ENCODE peak calls at places on chromosomes 6 and 20, in nine cellular contexts. A is A549, E is EL, C is activated gamma-delta T cell treated with Interleukin-2 at 50 U/mL for 16 hours, P is pancreas, W is T-helper 2 cell, H is GM23338, X is tibial artery, Y is choroid plexus epithelial cell. T is an unnamed sample.

GRCh38 chr6:129140571-129140970 is 257.6 kb downstream of the LAMA2 start:
- DNase-seq in A (no peak), E (no peak), C (no peak), P (no peak), W (no peak), H (no peak), X (peak; percentile 36), Y (peak; percentile 80), T (no peak)

GRCh38 chr20:16518068-16518783 is 55.0 kb downstream of the KIF16B start:
- DNase-seq in A (peak; percentile 89), E (peak; percentile 29), C (no peak), P (no peak), W (no peak), H (peak; percentile 88), X (no peak), Y (peak; percentile 73), T (peak; percentile 54)

GRCh38 chr6:64330694-64331309 is 695.2 kb downstream of the PHF3 start:
- DNase-seq in A (no peak), E (no peak), C (no peak), P (peak; percentile 71), W (no peak), H (peak; percentile 83), X (no peak), Y (peak; percentile 86), T (peak; percentile 66)

GRCh38 chr20:62470003-62470402 is 5.8 kb downstream of the GATA5 start:
- DNase-seq in A (no peak), E (no peak), C (no peak), P (no peak), W (no peak), H (no peak), X (no peak), Y (no peak), T (no peak)

GRCh38 chr6:2766767-2767314 is 1.6 kb downstream of the WRNIP1 start:
- DNase-seq in A (no peak), E (peak; percentile 37), C (no peak), P (no peak), W (no peak), H (no peak), X (no peak), Y (no peak), T (no peak)

GRCh38 chr6:54085047-54085446 is 26.2 kb upstream of the MLIP start:
- DNase-seq in A (no peak), E (no peak), C (no peak), P (no peak), W (no peak), H (no peak), X (no peak), Y (no peak), T (no peak)

GRCh38 chr6:54285595-54285994 is 22.6 kb upstream of the TINAG start:
- DNase-seq in A (no peak), E (no peak), C (no peak), P (no peak), W (no peak), H (no peak), X (no peak), Y (no peak), T (no peak)

GRCh38 chr6:87105823-87106222 is 10.9 kb upstream of the CGA start:
- DNase-seq in A (no peak), E (peak; percentile 83), C (no peak), P (no peak), W (no peak), H (no peak), X (no peak), Y (peak; percentile 52), T (no peak)

GRCh38 chr20:41475507-41475906 is 108.9 kb upstream of the EMILIN3 start:
- DNase-seq in A (no peak), E (peak; percentile 12), C (no peak), P (no peak), W (no peak), H (no peak), X (no peak), Y (peak; percentile 16), T (no peak)

GRCh38 chr6:168648730-168649129 is 207.7 kb downstream of the SMOC2 start:
- DNase-seq in A (no peak), E (no peak), C (no peak), P (no peak), W (no peak), H (no peak), X (no peak), Y (no peak), T (no peak)

GRCh38 chr6:141925001-141925400 is 207.7 kb upstream of the GJE1 start:
- DNase-seq in A (no peak), E (peak; percentile 65), C (no peak), P (no peak), W (no peak), H (no peak), X (no peak), Y (peak; percentile 25), T (no peak)

GRCh38 chr6:145315982-145316600 is 419.2 kb downstream of the EPM2A start:
- DNase-seq in A (no peak), E (peak; percentile 33), C (no peak), P (no peak), W (no peak), H (peak; percentile 2), X (no peak), Y (peak; percentile 4), T (no peak)

GRCh38 chr6:42891199-42891722 is 11.8 kb downstream of the RPL7L1 start:
- DNase-seq in A (no peak), E (no peak), C (no peak), P (no peak), W (no peak), H (no peak), X (no peak), Y (no peak), T (no peak)

GRCh38 chr6:56087421-56087820 is 160.0 kb downstream of the COL21A1 start:
- DNase-seq in A (no peak), E (no peak), C (no peak), P (no peak), W (no peak), H (no peak), X (no peak), Y (peak; percentile 72), T (no peak)

T was measured in SK-N-DZ.